ENCODE peak calls at places on chromosome 19, in nine cellular contexts. One of them, this sample, is unnamed.

GRCh38 chr19:917323-918151 is at the start of gene KISS1R:
- DNase-seq in cardiac muscle cell: no peak
- DNase-seq in fibroblast of the aortic adventitia: peak
- DNase-seq in right lobe of liver: no peak
- DNase-seq in adrenal gland: no peak
- DNase-seq in pancreas: peak
- DNase-seq in AG04449: no peak
- DNase-seq in AG04450: no peak
- DNase-seq in uterus: no peak
- DNase-seq in this sample: no peak

GRCh38 chr19:55386515-55386947 is 799 bp downstream of the RPL28 start:
- DNase-seq in cardiac muscle cell: no peak
- DNase-seq in fibroblast of the aortic adventitia: no peak
- DNase-seq in right lobe of liver: no peak
- DNase-seq in adrenal gland: no peak
- DNase-seq in pancreas: no peak
- DNase-seq in AG04449: no peak
- DNase-seq in AG04450: no peak
- DNase-seq in uterus: no peak
- DNase-seq in this sample: no peak

GRCh38 chr19:46453661-46454060 is 17.7 kb downstream of the PNMA8A start:
- DNase-seq in cardiac muscle cell: no peak
- DNase-seq in fibroblast of the aortic adventitia: no peak
- DNase-seq in right lobe of liver: no peak
- DNase-seq in adrenal gland: no peak
- DNase-seq in pancreas: no peak
- DNase-seq in AG04449: no peak
- DNase-seq in AG04450: no peak
- DNase-seq in uterus: no peak
- DNase-seq in this sample: no peak

GRCh38 chr19:56393119-56394012 is at the start of gene ZNF582:
- DNase-seq in cardiac muscle cell: peak
- DNase-seq in fibroblast of the aortic adventitia: peak
- DNase-seq in right lobe of liver: peak
- DNase-seq in adrenal gland: peak
- DNase-seq in pancreas: peak
- DNase-seq in AG04449: peak
- DNase-seq in AG04450: peak
- DNase-seq in uterus: peak
- DNase-seq in this sample: peak

GRCh38 chr19:10501971-10502523 is 1.1 kb downstream of the KEAP1 start:
- DNase-seq in cardiac muscle cell: peak
- DNase-seq in fibroblast of the aortic adventitia: peak
- DNase-seq in right lobe of liver: peak
- DNase-seq in adrenal gland: peak
- DNase-seq in pancreas: peak
- DNase-seq in AG04449: no peak
- DNase-seq in AG04450: no peak
- DNase-seq in uterus: peak
- DNase-seq in this sample: peak

GRCh38 chr19:52789440-52789839 is 2.8 kb upstream of the ZNF600 start:
- DNase-seq in cardiac muscle cell: no peak
- DNase-seq in fibroblast of the aortic adventitia: no peak
- DNase-seq in right lobe of liver: no peak
- DNase-seq in adrenal gland: no peak
- DNase-seq in pancreas: no peak
- DNase-seq in AG04449: no peak
- DNase-seq in AG04450: no peak
- DNase-seq in uterus: no peak
- DNase-seq in this sample: no peak

GRCh38 chr19:50147462-50148423 is 15.3 kb downstream of the IZUMO2 start:
- DNase-seq in cardiac muscle cell: peak
- DNase-seq in fibroblast of the aortic adventitia: peak
- DNase-seq in right lobe of liver: peak
- DNase-seq in adrenal gland: peak
- DNase-seq in pancreas: peak
- DNase-seq in AG04449: peak
- DNase-seq in AG04450: peak
- DNase-seq in uterus: peak
- DNase-seq in this sample: peak

GRCh38 chr19:38266981-38267597 is 2.7 kb downstream of the SPINT2 start:
- DNase-seq in cardiac muscle cell: peak
- DNase-seq in fibroblast of the aortic adventitia: peak
- DNase-seq in right lobe of liver: no peak
- DNase-seq in adrenal gland: no peak
- DNase-seq in pancreas: no peak
- DNase-seq in AG04449: no peak
- DNase-seq in AG04450: peak
- DNase-seq in uterus: no peak
- DNase-seq in this sample: no peak

DNA sequence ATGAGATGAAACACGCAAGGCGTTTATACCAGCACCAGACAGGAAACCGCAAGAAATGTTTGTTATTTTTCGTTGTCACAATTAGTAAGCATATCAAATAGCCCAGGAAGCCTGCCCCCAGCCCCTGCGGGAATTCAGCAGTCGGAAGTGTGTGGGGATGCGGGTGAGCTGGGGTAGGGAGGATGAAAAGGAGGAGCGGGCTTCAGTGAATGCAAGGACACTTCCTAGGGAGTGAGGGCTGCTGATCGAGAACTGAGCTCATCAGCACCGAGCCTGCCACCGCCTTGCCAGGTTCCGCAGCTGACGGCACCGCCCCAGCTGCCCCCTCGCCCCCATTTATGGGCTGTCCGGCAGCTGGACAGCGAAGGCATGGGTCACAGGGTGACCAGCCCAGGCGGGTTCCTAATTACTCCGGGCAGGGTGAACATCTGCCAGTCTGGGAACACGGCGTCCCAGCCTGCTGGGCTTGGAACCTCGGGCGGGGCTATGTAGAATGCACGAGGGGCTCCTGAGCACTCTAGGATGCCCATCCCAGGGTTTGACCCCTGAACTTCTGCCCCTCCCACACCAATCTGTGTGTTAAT is 1.6 kb upstream of the BEST2 start:
- DNase-seq in cardiac muscle cell: peak
- DNase-seq in fibroblast of the aortic adventitia: no peak
- DNase-seq in right lobe of liver: no peak
- DNase-seq in adrenal gland: no peak
- DNase-seq in pancreas: no peak
- DNase-seq in AG04449: no peak
- DNase-seq in AG04450: no peak
- DNase-seq in uterus: no peak
- DNase-seq in this sample: no peak
- H3K4me3 ChIP-seq in cardiac muscle cell: no peak
- H3K4me3 ChIP-seq in fibroblast of the aortic adventitia: no peak
- H3K4me3 ChIP-seq in right lobe of liver: no peak
- H3K4me3 ChIP-seq in adrenal gland: no peak
- H3K4me3 ChIP-seq in pancreas: no peak
- H3K4me3 ChIP-seq in AG04449: no peak
- H3K4me3 ChIP-seq in AG04450: no peak
- H3K4me3 ChIP-seq in uterus: no peak
- H3K4me3 ChIP-seq in this sample: no peak

GRCh38 chr19:4580961-4581380 is 21.5 kb upstream of the SEMA6B start:
- DNase-seq in cardiac muscle cell: no peak
- DNase-seq in fibroblast of the aortic adventitia: no peak
- DNase-seq in right lobe of liver: no peak
- DNase-seq in adrenal gland: no peak
- DNase-seq in pancreas: no peak
- DNase-seq in AG04449: no peak
- DNase-seq in AG04450: no peak
- DNase-seq in uterus: no peak
- DNase-seq in this sample: no peak

GRCh38 chr19:4578552-4579248 is 19.2 kb upstream of the SEMA6B start:
- DNase-seq in cardiac muscle cell: no peak
- DNase-seq in fibroblast of the aortic adventitia: no peak
- DNase-seq in right lobe of liver: no peak
- DNase-seq in adrenal gland: no peak
- DNase-seq in pancreas: no peak
- DNase-seq in AG04449: no peak
- DNase-seq in AG04450: no peak
- DNase-seq in uterus: no peak
- DNase-seq in this sample: no peak

GRCh38 chr19:4579389-4579788 is 19.9 kb upstream of the SEMA6B start:
- DNase-seq in cardiac muscle cell: no peak
- DNase-seq in fibroblast of the aortic adventitia: no peak
- DNase-seq in right lobe of liver: no peak
- DNase-seq in adrenal gland: no peak
- DNase-seq in pancreas: no peak
- DNase-seq in AG04449: no peak
- DNase-seq in AG04450: no peak
- DNase-seq in uterus: no peak
- DNase-seq in this sample: no peak

GRCh38 chr19:4581381-4582111 is 22.1 kb upstream of the SEMA6B start:
- DNase-seq in cardiac muscle cell: peak
- DNase-seq in fibroblast of the aortic adventitia: peak
- DNase-seq in right lobe of liver: no peak
- DNase-seq in adrenal gland: no peak
- DNase-seq in pancreas: no peak
- DNase-seq in AG04449: no peak
- DNase-seq in AG04450: no peak
- DNase-seq in uterus: no peak
- DNase-seq in this sample: no peak

DNA sequence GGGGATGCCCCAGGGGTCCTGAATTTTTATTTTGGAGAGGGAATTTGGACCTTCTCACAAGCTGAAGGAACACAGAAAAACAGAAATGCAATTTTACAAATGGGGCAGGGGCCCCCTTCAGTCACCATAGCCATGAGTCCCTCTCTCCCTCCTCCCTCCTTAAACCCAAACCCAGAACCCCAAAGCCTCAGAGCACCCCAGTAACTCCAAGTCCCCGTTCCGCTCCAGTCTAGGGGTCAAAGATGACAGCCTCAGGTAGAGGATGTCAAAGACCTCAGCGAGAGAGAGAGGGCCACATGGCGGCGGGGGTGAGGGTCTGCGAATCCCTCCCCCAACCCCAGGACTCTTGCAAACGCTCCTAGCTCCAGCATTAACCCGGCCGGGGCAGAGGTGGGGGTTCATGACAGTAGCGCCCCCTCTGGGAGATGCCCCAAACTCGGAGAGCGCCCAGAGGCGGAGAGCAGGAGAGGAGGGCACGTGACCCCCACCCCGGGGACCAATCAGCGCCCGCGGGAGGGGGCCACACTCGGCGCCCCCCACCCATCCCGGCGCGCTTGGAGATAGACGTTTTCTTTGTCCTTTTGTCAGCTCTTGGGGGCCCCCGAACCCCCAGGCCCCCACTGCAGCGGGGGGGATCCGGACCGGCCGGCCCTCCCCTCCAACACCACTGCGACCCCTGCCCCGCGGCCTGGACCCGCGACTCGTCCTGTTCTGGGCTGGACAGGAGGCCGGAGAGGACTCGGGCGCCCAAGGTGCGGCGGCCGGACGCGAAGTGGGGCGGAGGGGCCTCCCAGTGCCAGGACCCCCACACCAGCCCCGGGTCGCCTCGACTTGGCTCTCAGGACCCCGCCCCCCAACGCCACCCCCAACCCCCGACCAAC is 20.8 kb upstream of the SEMA6B start:
- DNase-seq in cardiac muscle cell: no peak
- DNase-seq in fibroblast of the aortic adventitia: no peak
- DNase-seq in right lobe of liver: no peak
- DNase-seq in adrenal gland: no peak
- DNase-seq in pancreas: no peak
- DNase-seq in AG04449: no peak
- DNase-seq in AG04450: no peak
- DNase-seq in uterus: no peak
- DNase-seq in this sample: no peak
- TF ChIP-seq CTCF in cardiac muscle cell: peak
- TF ChIP-seq CTCF in fibroblast of the aortic adventitia: peak
- TF ChIP-seq CTCF in right lobe of liver: no peak
- TF ChIP-seq CTCF in adrenal gland: no peak
- TF ChIP-seq CTCF in pancreas: no peak
- TF ChIP-seq CTCF in AG04449: peak
- TF ChIP-seq CTCF in AG04450: peak
- TF ChIP-seq CTCF in uterus: no peak
- TF ChIP-seq CTCF in this sample: no peak

GRCh38 chr19:16446108-16447014 is 25.4 kb downstream of the EPS15L1 start:
- DNase-seq in cardiac muscle cell: no peak
- DNase-seq in fibroblast of the aortic adventitia: no peak
- DNase-seq in right lobe of liver: no peak
- DNase-seq in adrenal gland: no peak
- DNase-seq in pancreas: no peak
- DNase-seq in AG04449: no peak
- DNase-seq in AG04450: no peak
- DNase-seq in uterus: no peak
- DNase-seq in this sample: no peak

GRCh38 chr19:16449330-16449961 is 22.3 kb downstream of the EPS15L1 start:
- DNase-seq in cardiac muscle cell: no peak
- DNase-seq in fibroblast of the aortic adventitia: no peak
- DNase-seq in right lobe of liver: no peak
- DNase-seq in adrenal gland: no peak
- DNase-seq in pancreas: no peak
- DNase-seq in AG04449: no peak
- DNase-seq in AG04450: no peak
- DNase-seq in uterus: no peak
- DNase-seq in this sample: no peak

GRCh38 chr19:16444273-16444597 is 27.5 kb downstream of the EPS15L1 start:
- DNase-seq in cardiac muscle cell: no peak
- DNase-seq in fibroblast of the aortic adventitia: no peak
- DNase-seq in right lobe of liver: no peak
- DNase-seq in adrenal gland: no peak
- DNase-seq in pancreas: no peak
- DNase-seq in AG04449: no peak
- DNase-seq in AG04450: no peak
- DNase-seq in uterus: no peak
- DNase-seq in this sample: no peak

GRCh38 chr19:16445238-16446107 is 26.3 kb downstream of the EPS15L1 start:
- DNase-seq in cardiac muscle cell: no peak
- DNase-seq in fibroblast of the aortic adventitia: no peak
- DNase-seq in right lobe of liver: no peak
- DNase-seq in adrenal gland: no peak
- DNase-seq in pancreas: no peak
- DNase-seq in AG04449: no peak
- DNase-seq in AG04450: no peak
- DNase-seq in uterus: no peak
- DNase-seq in this sample: no peak

GRCh38 chr19:16447015-16447384 is 24.8 kb downstream of the EPS15L1 start:
- DNase-seq in cardiac muscle cell: peak
- DNase-seq in fibroblast of the aortic adventitia: peak
- DNase-seq in right lobe of liver: peak
- DNase-seq in adrenal gland: peak
- DNase-seq in pancreas: peak
- DNase-seq in AG04449: peak
- DNase-seq in AG04450: peak
- DNase-seq in uterus: peak
- DNase-seq in this sample: no peak
- H3K4me3 ChIP-seq in cardiac muscle cell: no peak
- H3K4me3 ChIP-seq in fibroblast of the aortic adventitia: no peak
- H3K4me3 ChIP-seq in right lobe of liver: no peak
- H3K4me3 ChIP-seq in adrenal gland: no peak
- H3K4me3 ChIP-seq in pancreas: no peak
- H3K4me3 ChIP-seq in AG04449: no peak
- H3K4me3 ChIP-seq in AG04450: peak
- H3K4me3 ChIP-seq in uterus: no peak
- H3K4me3 ChIP-seq in this sample: no peak

DNA sequence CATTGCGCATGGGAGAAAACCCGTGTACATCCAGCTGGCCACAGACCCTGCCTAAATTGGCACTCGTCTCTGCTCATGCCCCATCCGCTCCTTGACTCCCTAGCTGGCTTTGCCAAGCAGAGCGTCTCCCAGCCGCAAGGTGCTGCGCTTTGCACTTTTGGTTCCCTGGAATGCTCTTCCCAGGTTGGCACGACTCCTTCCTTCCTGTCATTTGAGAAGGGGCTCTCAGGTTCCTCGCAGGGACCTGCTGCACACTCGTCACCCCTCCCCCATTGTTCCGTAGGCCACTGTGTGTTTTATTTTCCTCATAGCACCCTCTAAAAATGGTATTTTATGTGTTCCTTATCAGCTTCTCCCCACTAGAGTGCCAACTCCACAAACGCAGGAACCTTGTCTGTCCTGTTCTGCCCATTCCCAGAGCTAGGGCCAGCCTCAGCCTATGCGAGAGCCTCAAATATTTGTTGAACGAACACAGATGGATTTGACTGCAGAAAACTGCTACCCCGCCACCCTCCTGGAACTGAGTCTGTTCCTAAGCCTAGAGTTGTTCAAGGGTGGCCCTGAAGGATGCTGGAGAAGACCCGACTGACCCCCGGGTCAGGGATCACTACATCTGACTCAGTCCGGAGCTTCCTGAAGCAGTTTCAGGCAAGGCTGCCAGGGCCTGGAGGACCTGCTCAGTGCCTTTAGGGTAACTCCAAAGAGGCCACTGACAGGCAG is 8.4 kb upstream of the CEBPA start:
- DNase-seq in cardiac muscle cell: no peak
- DNase-seq in fibroblast of the aortic adventitia: no peak
- DNase-seq in right lobe of liver: no peak
- DNase-seq in adrenal gland: no peak
- DNase-seq in pancreas: peak
- DNase-seq in AG04449: no peak
- DNase-seq in AG04450: no peak
- DNase-seq in uterus: no peak
- DNase-seq in this sample: peak
- TF ChIP-seq CTCF in cardiac muscle cell: no peak
- TF ChIP-seq CTCF in fibroblast of the aortic adventitia: no peak
- TF ChIP-seq CTCF in right lobe of liver: no peak
- TF ChIP-seq CTCF in adrenal gland: no peak
- TF ChIP-seq CTCF in pancreas: no peak
- TF ChIP-seq CTCF in AG04449: no peak
- TF ChIP-seq CTCF in AG04450: no peak
- TF ChIP-seq CTCF in uterus: no peak
- TF ChIP-seq CTCF in this sample: peak

This sample was measured in LNCaP clone FGC.